ENCODE peak calls at places on chromosomes 5 and 9, in five cellular contexts. B, W, N, Y and S are unnamed samples.
A peak's percentile ranks its signal among the peaks of the same experiment; 100 is the strongest.

GRCh38 chr5:69485471-69485870 is 7.1 kb upstream of the OCLN start:
- DNase-seq in B (no peak), W (no peak), N (no peak), Y (no peak), S (no peak)

GRCh38 chr5:164013077-164013670 is 507.8 kb downstream of the MAT2B start:
- DNase-seq in B (peak; percentile 87), W (peak; percentile 55), N (peak; percentile 80), Y (peak; percentile 32), S (peak; percentile 26)

GRCh38 chr9:115988701-115989100 is 164.9 kb upstream of the PAPPA start:
- DNase-seq in B (no peak), W (no peak), N (no peak), Y (no peak), S (no peak)

GRCh38 chr5:1318659-1319251 is 23.9 kb upstream of the TERT start:
- DNase-seq in B (no peak), W (no peak), N (no peak), Y (no peak), S (no peak)

GRCh38 chr9:4299006-4299795 is 667 bp downstream of the GLIS3 start:
- DNase-seq in B (peak; percentile 79), W (no peak), N (peak; percentile 9), Y (peak; percentile 66), S (no peak)

GRCh38 chr9:113220467-113221002 is 542 bp downstream of the FKBP15 start:
- DNase-seq in B (no peak), W (no peak), N (peak; percentile 9), Y (no peak), S (no peak)

GRCh38 chr9:95574866-95575553 is 58.2 kb upstream of the PTCH1 start:
- DNase-seq in B (peak; percentile 1), W (no peak), N (no peak), Y (no peak), S (no peak)

GRCh38 chr5:154213592-154213991 is 23.1 kb downstream of the GALNT10 start:
- DNase-seq in B (no peak), W (no peak), N (no peak), Y (no peak), S (no peak)

GRCh38 chr5:68033961-68034581 is 181.5 kb upstream of the PIK3R1 start:
- DNase-seq in B (peak; percentile 73), W (no peak), N (no peak), Y (peak; percentile 28), S (no peak)

GRCh38 chr9:81028504-81028903 is 660.8 kb downstream of the TLE1 start:
- DNase-seq in B (peak; percentile 86), W (no peak), N (no peak), Y (no peak), S (no peak)

GRCh38 chr9:19028835-19029451 is 4.1 kb downstream of the SAXO1 start:
- DNase-seq in B (peak; percentile 90), W (peak; percentile 32), N (peak; percentile 81), Y (no peak), S (no peak)

GRCh38 chr9:33943389-33943788 is 105.3 kb downstream of the UBAP2 start:
- DNase-seq in B (peak; percentile 25), W (no peak), N (no peak), Y (no peak), S (no peak)

GRCh38 chr9:91416086-91416712 is 7.4 kb downstream of the NFIL3 start:
- DNase-seq in B (peak; percentile 46), W (no peak), N (no peak), Y (no peak), S (no peak)

GRCh38 chr9:38768351-38768761 is 48.4 kb upstream of the FAM240B start:
- DNase-seq in B (no peak), W (no peak), N (no peak), Y (no peak), S (no peak)

GRCh38 chr9:84397822-84398221 is 57.3 kb upstream of the SLC28A3 start:
- DNase-seq in B (peak; percentile 64), W (no peak), N (no peak), Y (no peak), S (no peak)

GRCh38 chr5:123204224-123204623 is 115.2 kb downstream of the PRDM6 start:
- DNase-seq in B (no peak), W (no peak), N (no peak), Y (no peak), S (no peak)

GRCh38 chr5:78893959-78894676 is 91.0 kb downstream of the ARSB start:
- DNase-seq in B (no peak), W (no peak), N (no peak), Y (no peak), S (no peak)

GRCh38 chr9:120735415-120736126 is 21.3 kb upstream of the MEGF9 start:
- DNase-seq in B (peak; percentile 74), W (no peak), N (peak; percentile 22), Y (no peak), S (no peak)

GRCh38 chr9:87957839-87958238 is 16.5 kb downstream of the CDK20 start:
- DNase-seq in B (no peak), W (no peak), N (no peak), Y (no peak), S (no peak)

GRCh38 chr9:6757988-6758417 is 230 bp downstream of the KDM4C start:
- DNase-seq in B (no peak), W (no peak), N (no peak), Y (peak; percentile 96), S (no peak)

GRCh38 chr9:98888794-98889495 is 54.8 kb upstream of the COL15A1 start:
- DNase-seq in B (peak; percentile 82), W (no peak), N (no peak), Y (no peak), S (no peak)

GRCh38 chr5:17257705-17258273 is 40.4 kb downstream of the BASP1 start:
- DNase-seq in B (no peak), W (no peak), N (no peak), Y (no peak), S (no peak)

GRCh38 chr5:54637654-54638053 is 120.1 kb downstream of the SNX18 start:
- DNase-seq in B (no peak), W (no peak), N (no peak), Y (peak; percentile 80), S (no peak)

GRCh38 chr9:122393284-122393983 is 22.6 kb downstream of the PTGS1 start:
- DNase-seq in B (no peak), W (no peak), N (no peak), Y (no peak), S (no peak)

GRCh38 chr5:158875272-158875679 is 224.4 kb downstream of the EBF1 start:
- DNase-seq in B (peak; percentile 67), W (no peak), N (no peak), Y (no peak), S (no peak)

GRCh38 chr5:52674815-52675545 is 112.7 kb upstream of the ITGA1 start:
- DNase-seq in B (peak; percentile 78), W (no peak), N (no peak), Y (no peak), S (no peak)

GRCh38 chr5:73418244-73418691 is 30.3 kb downstream of the FOXD1 start:
- DNase-seq in B (no peak), W (no peak), N (no peak), Y (no peak), S (no peak)

GRCh38 chr9:21455320-21455719 is 15.1 kb downstream of the IFNA1 start:
- DNase-seq in B (peak; percentile 59), W (no peak), N (peak; percentile 45), Y (no peak), S (no peak)

GRCh38 chr9:131104016-131104740 is 7.8 kb downstream of the AIF1L start:
- DNase-seq in B (no peak), W (no peak), N (no peak), Y (no peak), S (no peak)

GRCh38 chr9:69115621-69116020 is 58.5 kb upstream of the TJP2 start:
- DNase-seq in B (peak; percentile 84), W (no peak), N (no peak), Y (no peak), S (no peak)

GRCh38 chr5:33228149-33228548 is 212.6 kb upstream of the TARS1 start:
- DNase-seq in B (no peak), W (no peak), N (no peak), Y (no peak), S (no peak)

GRCh38 chr9:129320575-129321311 is 142.7 kb upstream of the IER5L start:
- DNase-seq in B (peak; percentile 93), W (no peak), N (peak; percentile 89), Y (peak; percentile 64), S (peak; percentile 83)

GRCh38 chr5:1316588-1316902 is 21.7 kb upstream of the TERT start:
- DNase-seq in B (no peak), W (no peak), N (no peak), Y (no peak), S (no peak)

GRCh38 chr9:127498298-127498697 is 47.0 kb downstream of the LRSAM1 start:
- DNase-seq in B (no peak), W (no peak), N (no peak), Y (no peak), S (no peak)

GRCh38 chr5:83306572-83307241 is 164.8 kb upstream of the VCAN start:
- DNase-seq in B (peak; percentile 94), W (no peak), N (peak; percentile 54), Y (no peak), S (no peak)

GRCh38 chr9:100756217-100756616 is 178.3 kb downstream of the CAVIN4 start:
- DNase-seq in B (no peak), W (peak; percentile 42), N (no peak), Y (no peak), S (peak; percentile 44)

GRCh38 chr9:109721021-109721420 is 59.0 kb upstream of the PALM2AKAP2 start:
- DNase-seq in B (no peak), W (no peak), N (no peak), Y (no peak), S (no peak)

GRCh38 chr5:124649548-124650501 is 96.6 kb downstream of the ZNF608 start:
- DNase-seq in B (peak; percentile 70), W (peak; percentile 90), N (peak; percentile 69), Y (peak; percentile 50), S (peak; percentile 82)

GRCh38 chr5:139446956-139447779 is 7.8 kb upstream of the DNAJC18 start:
- DNase-seq in B (no peak), W (no peak), N (no peak), Y (no peak), S (no peak)

GRCh38 chr9:27460225-27461023 is 63.7 kb upstream of the IFNK start:
- DNase-seq in B (no peak), W (no peak), N (peak; percentile 40), Y (no peak), S (no peak)